ENCODE peak calls at places on chromosomes 13 and 19, in four cellular contexts. B, W, L and K are unnamed samples.

GRCh38 chr13:66994097-66994496 is 236.0 kb downstream of the PCDH9 start:
- DNase-seq in B (peak; percentile 7), W (no peak), L (peak; percentile 60), K (peak; percentile 1)

GRCh38 chr19:20661150-20661819 is at the start of gene ZNF626:
- DNase-seq in B (peak; percentile 92), W (peak; percentile 90), L (peak; percentile 96), K (peak; percentile 97)

GRCh38 chr13:30676672-30677071 is 58.7 kb upstream of the ALOX5AP start:
- DNase-seq in B (no peak), W (no peak), L (peak; percentile 26), K (peak; percentile 30)

GRCh38 chr19:7742575-7742974 is 4.8 kb downstream of the CD209 start:
- DNase-seq in B (no peak), W (no peak), L (no peak), K (no peak)

GRCh38 chr13:102904408-102904862 is 58.6 kb downstream of the ERCC5 start:
- DNase-seq in B (no peak), W (no peak), L (no peak), K (no peak)

GRCh38 chr13:98468352-98468751 is 108.6 kb downstream of the STK24 start:
- DNase-seq in B (no peak), W (no peak), L (no peak), K (no peak)

GRCh38 chr13:28865312-28865711 is 45.2 kb downstream of the MTUS2 start:
- DNase-seq in B (no peak), W (no peak), L (no peak), K (no peak)

GRCh38 chr19:48333467-48334384 is 8.4 kb downstream of the EMP3 start:
- DNase-seq in B (peak; percentile 97), W (peak; percentile 90), L (peak; percentile 92), K (peak; percentile 94)

GRCh38 chr19:36719687-36720556 is 32.5 kb downstream of the ZNF567 start:
- DNase-seq in B (no peak), W (no peak), L (no peak), K (peak; percentile 9)

GRCh38 chr13:19607523-19608078 is 25.9 kb upstream of the MPHOSPH8 start:
- DNase-seq in B (no peak), W (no peak), L (no peak), K (no peak)

GRCh38 chr19:5395996-5396939 is 55.7 kb upstream of the PTPRS start:
- DNase-seq in B (no peak), W (no peak), L (no peak), K (no peak)

GRCh38 chr19:30479231-30479630 is 107.0 kb downstream of the ZNF536 start:
- DNase-seq in B (peak; percentile 53), W (no peak), L (peak; percentile 75), K (peak; percentile 0)

GRCh38 chr19:8392017-8392591 is 1.9 kb downstream of the RAB11B start:
- DNase-seq in B (no peak), W (no peak), L (peak; percentile 58), K (peak; percentile 59)

GRCh38 chr19:31290926-31291590 is 58.2 kb downstream of the TSHZ3 start:
- DNase-seq in B (no peak), W (no peak), L (no peak), K (no peak)

GRCh38 chr19:16076154-16076957 is at the start of gene TPM4:
- DNase-seq in B (peak; percentile 92), W (peak; percentile 69), L (peak; percentile 97), K (peak; percentile 98)

GRCh38 chr19:58261600-58261967 is 17.2 kb upstream of the ZNF8 start:
- DNase-seq in B (no peak), W (no peak), L (no peak), K (no peak)

GRCh38 chr13:98322091-98322718 is 145.1 kb upstream of the RNF113B start:
- DNase-seq in B (no peak), W (no peak), L (no peak), K (no peak)

GRCh38 chr13:54124700-54125099 is 1096.1 kb downstream of the OLFM4 start:
- DNase-seq in B (no peak), W (no peak), L (no peak), K (no peak)

GRCh38 chr13:101757446-101758039 is 305.1 kb downstream of the ITGBL1 start:
- DNase-seq in B (peak; percentile 26), W (peak; percentile 11), L (peak; percentile 61), K (peak; percentile 68)

GRCh38 chr13:72229067-72229466 is 362.1 kb upstream of the DACH1 start:
- DNase-seq in B (no peak), W (no peak), L (no peak), K (no peak)